ENCODE peak calls at places on chromosomes 5 and 9, in five cellular contexts. D is effector memory CD4-positive, alpha-beta T cell; G is kidney epithelial cell; C is AG04450; F is SK-N-SH. I is an unnamed sample. For H3K27me3, the result is how much of the 10 kb centered on the place peaks cover.

GRCh38 chr5:73388371-73388684 is 60.2 kb downstream of the FOXD1 start:
- DNase-seq in F (no peak), C (no peak), G (no peak), D (no peak), I (no peak)

GRCh38 chr9:101893661-101894646 is 155.5 kb upstream of the GRIN3A start:
- DNase-seq in G (no peak), C (no peak), F (no peak), D (no peak), I (no peak)

GRCh38 chr9:69027355-69028097 is 8.0 kb upstream of the FXN start:
- DNase-seq in G (no peak), C (no peak), F (peak), D (no peak), I (peak)

GRCh38 chr9:137878146-137878941 is 762 bp downstream of the CACNA1B start:
- DNase-seq in D (no peak), C (no peak), G (no peak), F (peak), I (peak)

GRCh38 chr9:109289186-109289585 is 31.7 kb downstream of the EPB41L4B start:
- DNase-seq in C (no peak), G (no peak), F (no peak), D (no peak), I (no peak)

GRCh38 chr5:151155149-151155776 is 2.3 kb downstream of the ANXA6 start:
- DNase-seq in G (no peak), F (no peak), D (peak), C (no peak), I (no peak)

GRCh38 chr5:40958811-40959210 is 49.5 kb downstream of the C7 start:
- DNase-seq in C (no peak), F (no peak), G (no peak), D (no peak), I (no peak)

GRCh38 chr5:24621809-24622208 is 23.0 kb downstream of the CDH10 start:
- DNase-seq in F (no peak), D (no peak), C (no peak), G (no peak), I (no peak)

GRCh38 chr5:120073722-120074121 is 390.4 kb upstream of the PRR16 start:
- DNase-seq in D (no peak), C (no peak), G (no peak), F (peak), I (no peak)

GRCh38 chr5:86979801-86980510 is 287.7 kb upstream of the RASA1 start:
- DNase-seq in C (peak), F (no peak), G (peak), D (no peak), I (no peak)

GRCh38 chr9:97766092-97766491 is 69.0 kb upstream of the XPA start:
- DNase-seq in F (no peak), C (no peak), G (no peak), D (no peak), I (no peak)

GRCh38 chr9:125748511-125749099 is 1.4 kb downstream of the PBX3 start:
- DNase-seq in F (peak), C (no peak), D (no peak), G (no peak), I (peak)

GRCh38 chr5:40360685-40361084 is 319.0 kb upstream of the PTGER4 start:
- DNase-seq in C (no peak), F (no peak), G (no peak), D (no peak), I (no peak)

GRCh38 chr9:76004526-76004925 is 114.1 kb downstream of the PCSK5 start:
- DNase-seq in D (no peak), G (no peak), F (no peak), C (no peak), I (no peak)

GRCh38 chr9:122904466-122904822 is 715 bp downstream of the RC3H2 start:
- DNase-seq in D (no peak), F (peak), C (no peak), G (no peak), I (no peak)

GRCh38 chr5:179193746-179194145 is 133.6 kb downstream of the ZNF354C start:
- DNase-seq in F (no peak), G (no peak), C (no peak), D (no peak), I (no peak)

GRCh38 chr5:150167908-150168307 is 1.3 kb downstream of the CDX1 start:
- DNase-seq in F (no peak), D (no peak), C (no peak), G (no peak), I (no peak)

GRCh38 chr5:34053133-34053532 is 10.1 kb upstream of the C1QTNF3 start:
- DNase-seq in D (no peak), C (peak), F (no peak), G (peak), I (no peak)

GRCh38 chr5:137752873-137753226 is 1.3 kb downstream of the HNRNPA0 start:
- DNase-seq in C (no peak), F (no peak), G (no peak), D (no peak), I (no peak)

DNA sequence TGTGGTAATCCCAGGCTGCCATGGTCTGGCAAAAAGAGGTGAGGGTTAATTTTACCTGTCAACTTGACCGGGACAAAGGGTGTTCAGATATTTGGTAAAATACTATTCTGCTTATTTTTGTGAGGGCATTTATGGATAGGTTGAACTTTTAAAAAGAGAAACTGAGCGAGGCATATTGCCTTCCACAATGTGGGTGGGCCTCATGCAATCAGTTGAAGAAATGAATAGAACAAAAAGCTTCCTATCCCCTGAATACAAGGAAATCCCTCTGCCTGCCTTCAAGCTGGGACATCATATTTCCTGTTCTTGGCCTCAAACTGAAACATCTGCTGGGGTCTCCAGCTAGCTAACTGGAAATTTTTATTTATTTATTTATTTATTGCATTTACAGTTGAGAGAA is 734.7 kb downstream of the IRX1 start:
- DNase-seq in C (no peak), G (no peak), F (no peak), D (no peak), I (no peak)
- H3K27me3 ChIP-seq in C (under half), G (under half), F (under half), D (under half), I (under half)

GRCh38 chr5:3595102-3595961 is at the start of gene IRX1:
- DNase-seq in D (no peak), G (no peak), F (peak), C (no peak), I (no peak)
- H3K27me3 ChIP-seq in D (under half), G (half or more), F (half or more), C (half or more), I (under half)

DNA sequence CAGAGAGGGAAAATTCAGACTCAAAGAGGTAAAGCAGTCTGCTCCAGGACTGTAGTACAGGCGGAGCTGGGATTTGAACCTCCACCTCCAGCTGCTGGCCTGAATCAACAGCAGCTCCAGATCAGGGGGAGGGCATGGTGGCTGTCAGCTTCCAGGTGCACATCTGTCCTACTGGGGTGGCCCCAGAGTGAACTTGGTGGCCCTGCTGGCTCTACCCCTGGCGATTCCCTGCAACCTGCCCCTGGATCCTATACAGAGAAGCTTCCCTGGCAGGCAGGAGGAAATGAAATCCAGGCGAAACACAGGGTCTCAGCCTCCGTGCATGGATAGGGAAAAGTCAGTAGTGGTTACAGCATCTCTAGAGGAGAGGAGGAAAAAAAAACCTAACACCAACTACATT is 71.5 kb upstream of the UNC5A start:
- DNase-seq in C (no peak), G (no peak), F (peak), D (no peak), I (no peak)
- H3K27me3 ChIP-seq in C (half or more), G (under half), F (under half), D (under half), I (under half)

DNA sequence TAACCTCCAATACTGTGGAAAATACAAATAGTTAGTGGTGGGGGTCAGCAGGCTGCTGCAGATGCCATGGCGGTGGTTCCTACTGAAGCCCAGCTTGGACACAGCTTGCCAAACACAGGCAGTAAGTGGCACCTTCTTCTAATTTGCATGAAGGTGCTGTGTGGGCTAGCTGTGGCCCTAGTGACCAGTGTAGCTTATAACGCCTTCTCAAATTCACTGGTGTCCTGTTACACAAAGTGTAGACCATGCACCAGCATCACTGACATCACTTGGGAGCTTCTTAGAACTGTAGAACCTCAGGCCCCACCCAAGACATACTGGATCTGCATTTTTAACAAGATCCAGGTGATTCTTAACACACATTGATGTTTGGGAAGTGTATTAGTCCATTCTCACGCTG is 58.8 kb upstream of the TGFBR1 start:
- DNase-seq in G (no peak), F (no peak), D (no peak), C (no peak), I (no peak)
- H3K27me3 ChIP-seq in G (under half), F (under half), D (under half), C (under half), I (under half)

I was measured in naive thymus-derived CD4-positive, alpha-beta T cell.